ENCODE peak calls at places on chromosomes 16 and 17, in four cellular contexts. One of them, this sample, is unnamed.

GRCh38 chr17:37718383-37719048 is 26.3 kb downstream of the HNF1B start:
- DNase-seq in endodermal cell: no peak
- DNase-seq in kidney: no peak
- DNase-seq in K562: no peak
- DNase-seq in this sample: no peak

GRCh38 chr17:62653831-62654829 is 26.7 kb downstream of the MRC2 start:
- DNase-seq in endodermal cell: peak
- DNase-seq in K562: peak
- DNase-seq in kidney: peak
- DNase-seq in this sample: no peak

GRCh38 chr16:53771655-53772497 is 67.9 kb downstream of the FTO start:
- DNase-seq in kidney: no peak
- DNase-seq in K562: no peak
- DNase-seq in endodermal cell: no peak
- DNase-seq in this sample: peak

GRCh38 chr16:87264634-87265033 is 52.6 kb downstream of the C16orf95 start:
- DNase-seq in K562: no peak
- DNase-seq in endodermal cell: no peak
- DNase-seq in kidney: no peak
- DNase-seq in this sample: no peak

GRCh38 chr16:6863135-6863534 is 469.5 kb upstream of the RBFOX1 start:
- DNase-seq in kidney: no peak
- DNase-seq in endodermal cell: peak
- DNase-seq in K562: no peak
- DNase-seq in this sample: no peak

GRCh38 chr17:67056746-67057490 is 12.6 kb downstream of the CACNG1 start:
- DNase-seq in kidney: no peak
- DNase-seq in K562: no peak
- DNase-seq in endodermal cell: peak
- DNase-seq in this sample: no peak

GRCh38 chr17:67601897-67602296 is 115.8 kb upstream of the NOL11 start:
- DNase-seq in kidney: no peak
- DNase-seq in endodermal cell: no peak
- DNase-seq in K562: no peak
- DNase-seq in this sample: no peak

GRCh38 chr17:56978441-56979090 is 635 bp downstream of the SCPEP1 start:
- DNase-seq in K562: peak
- DNase-seq in kidney: no peak
- DNase-seq in endodermal cell: peak
- DNase-seq in this sample: peak

GRCh38 chr17:43142153-43142552 is 17.0 kb upstream of the BRCA1 start:
- DNase-seq in endodermal cell: peak
- DNase-seq in kidney: no peak
- DNase-seq in K562: no peak
- DNase-seq in this sample: no peak

GRCh38 chr16:53626816-53627215 is 76.8 kb downstream of the RPGRIP1L start:
- DNase-seq in K562: no peak
- DNase-seq in endodermal cell: no peak
- DNase-seq in kidney: no peak
- DNase-seq in this sample: no peak

GRCh38 chr17:80751460-80752368 is 207.1 kb downstream of the RPTOR start:
- DNase-seq in endodermal cell: no peak
- DNase-seq in K562: no peak
- DNase-seq in kidney: no peak
- DNase-seq in this sample: no peak

GRCh38 chr16:75345711-75346110 is 87.6 kb downstream of the CFDP1 start:
- DNase-seq in K562: no peak
- DNase-seq in kidney: no peak
- DNase-seq in endodermal cell: no peak
- DNase-seq in this sample: no peak

GRCh38 chr16:24890746-24891145 is 45.0 kb downstream of the SLC5A11 start:
- DNase-seq in K562: no peak
- DNase-seq in kidney: no peak
- DNase-seq in endodermal cell: no peak
- DNase-seq in this sample: no peak

GRCh38 chr17:62703776-62704380 is 76.4 kb downstream of the MRC2 start:
- DNase-seq in kidney: peak
- DNase-seq in endodermal cell: peak
- DNase-seq in K562: peak
- DNase-seq in this sample: peak

GRCh38 chr17:11642655-11643054 is 44.4 kb downstream of the DNAH9 start:
- DNase-seq in kidney: no peak
- DNase-seq in endodermal cell: no peak
- DNase-seq in K562: no peak
- DNase-seq in this sample: no peak

GRCh38 chr17:2025622-2026309 is 632 bp upstream of the RTN4RL1 start:
- DNase-seq in K562: peak
- DNase-seq in kidney: peak
- DNase-seq in endodermal cell: peak
- DNase-seq in this sample: no peak

GRCh38 chr17:2025220-2025621 is at the start of gene RTN4RL1:
- DNase-seq in kidney: peak
- DNase-seq in endodermal cell: peak
- DNase-seq in K562: peak
- DNase-seq in this sample: peak

GRCh38 chr17:2023692-2024571 is 1.2 kb downstream of the RTN4RL1 start:
- DNase-seq in K562: peak
- DNase-seq in endodermal cell: peak
- DNase-seq in kidney: no peak
- DNase-seq in this sample: peak

GRCh38 chr17:2023256-2023655 is 1.9 kb downstream of the RTN4RL1 start:
- DNase-seq in endodermal cell: no peak
- DNase-seq in K562: no peak
- DNase-seq in kidney: no peak
- DNase-seq in this sample: no peak

DNA sequence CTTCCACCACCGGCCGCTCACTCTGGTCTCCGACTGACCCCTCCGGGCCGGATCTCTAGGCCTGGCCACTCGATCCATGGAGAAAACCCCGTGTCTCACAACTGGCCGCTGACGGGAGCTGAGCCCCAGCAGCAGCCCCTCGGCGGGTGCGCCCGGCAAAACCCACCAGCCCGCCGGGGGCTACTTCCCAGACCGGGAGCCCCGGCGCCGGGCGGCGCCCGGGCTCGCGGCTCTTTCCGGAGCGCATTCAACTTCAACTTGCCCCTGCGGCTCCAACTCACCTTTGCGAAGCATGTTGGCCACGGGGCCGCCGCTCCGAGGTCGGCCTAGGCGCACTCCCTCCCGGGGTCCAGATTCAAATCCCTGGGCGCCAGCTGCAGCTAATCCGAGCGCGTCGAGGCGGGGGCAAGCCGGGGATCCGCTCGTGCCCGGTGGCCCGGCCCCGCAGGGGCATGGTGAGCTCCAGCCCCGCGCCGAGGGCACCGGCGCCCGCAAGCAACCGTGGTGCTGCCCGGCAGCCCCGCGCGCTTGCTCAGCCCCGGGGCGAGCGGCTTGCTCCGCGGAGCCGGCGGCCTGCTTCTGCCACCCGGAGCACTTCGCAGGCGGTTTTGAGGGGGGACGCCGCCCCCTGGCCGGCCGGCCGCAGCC is 438 bp downstream of the RTN4RL1 start:
- DNase-seq in kidney: no peak
- DNase-seq in K562: no peak
- DNase-seq in endodermal cell: peak
- DNase-seq in this sample: no peak
- H3K9ac ChIP-seq in kidney: no peak
- H3K9ac ChIP-seq in K562: peak
- H3K9ac ChIP-seq in endodermal cell: peak
- H3K9ac ChIP-seq in this sample: peak

DNA sequence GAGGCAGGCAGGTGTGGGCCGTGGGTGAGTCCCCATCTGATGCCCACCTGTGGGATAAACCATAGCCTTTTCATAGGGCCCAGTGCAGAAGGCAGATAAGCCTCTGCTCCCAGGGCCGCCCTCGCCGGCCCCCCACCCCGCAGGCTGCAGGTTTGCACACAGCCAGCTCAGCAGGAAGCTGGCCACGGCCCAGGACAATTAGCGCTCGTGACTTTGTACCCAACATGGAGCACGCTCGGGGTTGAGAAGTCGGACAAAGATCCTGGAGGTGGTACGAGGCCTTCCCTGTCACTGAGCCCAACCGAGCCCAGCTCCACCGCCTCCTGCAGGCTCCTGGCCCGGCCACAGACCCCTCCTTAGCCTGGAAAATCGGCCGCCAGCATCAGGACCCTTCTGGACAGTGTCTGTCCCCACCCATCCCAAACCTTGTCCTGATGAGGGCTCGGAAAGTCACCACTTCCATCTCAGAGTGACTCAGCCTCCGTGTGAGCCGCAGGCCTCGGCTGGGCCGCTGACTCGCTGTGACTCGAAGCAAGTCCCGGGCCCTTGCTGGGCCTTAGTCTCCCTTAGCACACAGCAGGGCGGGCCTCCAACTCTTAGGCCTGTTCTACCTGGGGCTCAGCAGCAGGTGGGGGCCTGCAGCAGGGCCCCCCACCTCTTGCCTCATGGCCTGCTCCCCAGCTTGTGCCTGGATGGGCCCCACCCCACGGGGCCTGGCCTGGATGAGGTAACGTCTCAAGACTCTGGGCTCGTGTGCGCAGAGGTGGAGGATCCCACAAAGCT is 22.7 kb downstream of the FAM83G start:
- DNase-seq in kidney: no peak
- DNase-seq in endodermal cell: peak
- DNase-seq in K562: peak
- DNase-seq in this sample: no peak
- H3K9ac ChIP-seq in kidney: peak
- H3K9ac ChIP-seq in endodermal cell: no peak
- H3K9ac ChIP-seq in K562: peak
- H3K9ac ChIP-seq in this sample: no peak

GRCh38 chr16:27242868-27243590 is 25.5 kb downstream of the NSMCE1 start:
- DNase-seq in endodermal cell: peak
- DNase-seq in kidney: peak
- DNase-seq in K562: no peak
- DNase-seq in this sample: no peak
- H3K9ac ChIP-seq in endodermal cell: no peak
- H3K9ac ChIP-seq in kidney: peak
- H3K9ac ChIP-seq in K562: peak
- H3K9ac ChIP-seq in this sample: no peak

GRCh38 chr16:17457997-17458396 is 12.8 kb downstream of the XYLT1 start:
- DNase-seq in endodermal cell: no peak
- DNase-seq in kidney: no peak
- DNase-seq in K562: no peak
- DNase-seq in this sample: no peak

GRCh38 chr16:17459903-17460521 is 10.7 kb downstream of the XYLT1 start:
- DNase-seq in endodermal cell: no peak
- DNase-seq in kidney: no peak
- DNase-seq in K562: no peak
- DNase-seq in this sample: peak

GRCh38 chr16:17463335-17463734 is 7.4 kb downstream of the XYLT1 start:
- DNase-seq in K562: no peak
- DNase-seq in endodermal cell: no peak
- DNase-seq in kidney: no peak
- DNase-seq in this sample: peak

GRCh38 chr16:17461951-17462729 is 8.6 kb downstream of the XYLT1 start:
- DNase-seq in K562: no peak
- DNase-seq in kidney: no peak
- DNase-seq in endodermal cell: peak
- DNase-seq in this sample: peak

DNA sequence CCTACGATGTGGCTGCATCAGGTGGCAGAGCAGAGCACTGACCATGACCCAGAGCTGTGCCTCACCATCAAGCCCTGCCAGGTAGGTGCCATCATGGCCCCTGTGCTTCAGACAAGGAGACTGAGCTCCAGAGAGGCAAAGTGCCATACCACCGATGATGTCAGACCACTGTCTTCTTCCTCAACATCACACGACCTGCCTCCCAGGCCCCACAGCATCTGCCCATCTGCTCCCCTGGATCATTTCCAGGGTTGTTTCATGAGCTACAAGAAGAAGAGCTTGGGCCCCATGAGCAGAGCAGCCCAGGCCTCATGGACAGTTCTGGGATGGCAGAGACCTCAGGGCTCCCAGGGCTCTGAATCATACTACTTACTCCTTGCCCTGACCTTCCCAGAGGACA is 9.9 kb downstream of the XYLT1 start:
- DNase-seq in K562: no peak
- DNase-seq in kidney: no peak
- DNase-seq in endodermal cell: no peak
- DNase-seq in this sample: peak
- H3K9ac ChIP-seq in K562: no peak
- H3K9ac ChIP-seq in kidney: no peak
- H3K9ac ChIP-seq in endodermal cell: no peak
- H3K9ac ChIP-seq in this sample: peak

DNA sequence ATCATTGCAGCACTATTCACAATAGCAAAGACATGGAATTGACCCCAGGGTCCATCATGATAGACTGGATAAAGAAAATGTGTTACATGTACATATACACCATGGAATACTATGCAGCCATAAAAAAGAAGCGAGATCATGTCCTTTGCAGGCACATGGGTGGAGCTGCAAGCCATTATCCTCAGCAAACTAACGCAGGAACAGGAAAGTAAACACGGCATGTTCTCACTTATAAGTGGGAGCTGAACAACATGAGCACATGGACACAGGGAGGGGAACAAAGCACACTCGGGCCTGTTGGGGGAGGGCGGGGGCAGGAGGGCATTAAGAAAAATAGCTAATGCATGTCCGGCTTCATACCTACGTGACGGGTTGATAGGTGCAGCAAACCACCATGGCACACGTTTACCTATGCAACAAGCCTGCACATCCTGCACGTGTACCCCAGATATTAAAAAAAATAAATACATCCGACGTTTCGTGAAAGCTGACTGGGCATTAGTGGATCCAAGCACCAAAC is 28.9 kb downstream of the ZNF778 start:
- DNase-seq in K562: no peak
- DNase-seq in endodermal cell: no peak
- DNase-seq in kidney: no peak
- DNase-seq in this sample: no peak
- H3K9ac ChIP-seq in K562: peak
- H3K9ac ChIP-seq in endodermal cell: peak
- H3K9ac ChIP-seq in kidney: no peak
- H3K9ac ChIP-seq in this sample: no peak

GRCh38 chr17:76548378-76549214 is 8.8 kb downstream of the PRCD start:
- DNase-seq in K562: no peak
- DNase-seq in kidney: peak
- DNase-seq in endodermal cell: peak
- DNase-seq in this sample: no peak

GRCh38 chr17:76550712-76551615 is 11.1 kb downstream of the PRCD start:
- DNase-seq in kidney: peak
- DNase-seq in K562: no peak
- DNase-seq in endodermal cell: peak
- DNase-seq in this sample: no peak

GRCh38 chr17:76547642-76548202 is 7.9 kb downstream of the PRCD start:
- DNase-seq in kidney: no peak
- DNase-seq in endodermal cell: no peak
- DNase-seq in K562: no peak
- DNase-seq in this sample: no peak

GRCh38 chr17:76549539-76549938 is 9.7 kb downstream of the PRCD start:
- DNase-seq in kidney: peak
- DNase-seq in endodermal cell: no peak
- DNase-seq in K562: no peak
- DNase-seq in this sample: no peak

DNA sequence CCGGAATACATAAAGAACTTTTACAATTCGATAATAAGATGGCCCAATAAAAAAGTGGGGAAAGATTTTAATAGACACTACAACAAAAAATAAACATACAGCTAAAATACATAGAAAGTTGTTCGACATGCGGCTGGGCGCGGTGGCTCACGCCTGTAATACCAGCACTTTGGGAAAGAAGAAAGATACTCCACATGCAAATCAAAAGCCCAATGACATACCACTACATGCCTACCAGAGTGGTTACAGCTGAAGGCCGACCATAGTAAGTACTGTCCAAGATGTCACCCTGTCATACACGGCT is 9.3 kb downstream of the PRCD start:
- DNase-seq in kidney: peak
- DNase-seq in endodermal cell: no peak
- DNase-seq in K562: no peak
- DNase-seq in this sample: no peak
- H3K9ac ChIP-seq in kidney: no peak
- H3K9ac ChIP-seq in endodermal cell: no peak
- H3K9ac ChIP-seq in K562: no peak
- H3K9ac ChIP-seq in this sample: no peak

This sample was measured in Karpas-422.